ENCODE peak calls at places on chromosomes 3 and 15, in eight cellular contexts. One of them, this sample, is unnamed.

GRCh38 chr3:167941234-167941995 is 154.3 kb downstream of the GOLIM4 start:
- DNase-seq in stimulated activated CD8-positive, alpha-beta memory T cell treated with anti-CD3 and anti-CD28 coated beads, Interleukin-12 subunit alpha, Interleukin-12 subunit beta, amount 100 ng/mL, for 4 hours: no peak
- DNase-seq in mesothelial cell of epicardium: no peak
- DNase-seq in H7: no peak
- DNase-seq in D341Med: no peak
- DNase-seq in fibroblast of the conjunctiva: peak; percentile 17
- DNase-seq in left ventricle myocardium inferior: no peak
- DNase-seq in iris pigment epithelial cell: peak; percentile 79
- DNase-seq in this sample: no peak

GRCh38 chr15:45456212-45457106 is 66.1 kb downstream of the SLC30A4 start:
- DNase-seq in stimulated activated CD8-positive, alpha-beta memory T cell treated with anti-CD3 and anti-CD28 coated beads, Interleukin-12 subunit alpha, Interleukin-12 subunit beta, amount 100 ng/mL, for 4 hours: peak; percentile 22
- DNase-seq in mesothelial cell of epicardium: peak; percentile 63
- DNase-seq in H7: peak; percentile 33
- DNase-seq in D341Med: no peak
- DNase-seq in fibroblast of the conjunctiva: peak; percentile 96
- DNase-seq in left ventricle myocardium inferior: no peak
- DNase-seq in iris pigment epithelial cell: peak; percentile 100
- DNase-seq in this sample: no peak

GRCh38 chr15:91498046-91498445 is 355.5 kb upstream of the SLCO3A1 start:
- DNase-seq in stimulated activated CD8-positive, alpha-beta memory T cell treated with anti-CD3 and anti-CD28 coated beads, Interleukin-12 subunit alpha, Interleukin-12 subunit beta, amount 100 ng/mL, for 4 hours: no peak
- DNase-seq in mesothelial cell of epicardium: no peak
- DNase-seq in H7: no peak
- DNase-seq in D341Med: no peak
- DNase-seq in fibroblast of the conjunctiva: no peak
- DNase-seq in left ventricle myocardium inferior: no peak
- DNase-seq in iris pigment epithelial cell: no peak
- DNase-seq in this sample: no peak

GRCh38 chr15:74555192-74555591 is 14.2 kb downstream of the ARID3B start:
- DNase-seq in stimulated activated CD8-positive, alpha-beta memory T cell treated with anti-CD3 and anti-CD28 coated beads, Interleukin-12 subunit alpha, Interleukin-12 subunit beta, amount 100 ng/mL, for 4 hours: no peak
- DNase-seq in mesothelial cell of epicardium: no peak
- DNase-seq in H7: no peak
- DNase-seq in D341Med: no peak
- DNase-seq in fibroblast of the conjunctiva: no peak
- DNase-seq in left ventricle myocardium inferior: no peak
- DNase-seq in iris pigment epithelial cell: no peak
- DNase-seq in this sample: no peak

GRCh38 chr3:194067949-194068362 is 68.0 kb upstream of the HES1 start:
- DNase-seq in stimulated activated CD8-positive, alpha-beta memory T cell treated with anti-CD3 and anti-CD28 coated beads, Interleukin-12 subunit alpha, Interleukin-12 subunit beta, amount 100 ng/mL, for 4 hours: no peak
- DNase-seq in mesothelial cell of epicardium: no peak
- DNase-seq in H7: no peak
- DNase-seq in D341Med: no peak
- DNase-seq in fibroblast of the conjunctiva: no peak
- DNase-seq in left ventricle myocardium inferior: no peak
- DNase-seq in iris pigment epithelial cell: peak; percentile 42
- DNase-seq in this sample: no peak

GRCh38 chr3:46946856-46947544 is 29.5 kb downstream of the CCDC12 start:
- DNase-seq in stimulated activated CD8-positive, alpha-beta memory T cell treated with anti-CD3 and anti-CD28 coated beads, Interleukin-12 subunit alpha, Interleukin-12 subunit beta, amount 100 ng/mL, for 4 hours: peak; percentile 58
- DNase-seq in mesothelial cell of epicardium: no peak
- DNase-seq in H7: no peak
- DNase-seq in D341Med: no peak
- DNase-seq in fibroblast of the conjunctiva: no peak
- DNase-seq in left ventricle myocardium inferior: no peak
- DNase-seq in iris pigment epithelial cell: peak; percentile 65
- DNase-seq in this sample: no peak

GRCh38 chr3:187021748-187022402 is 91.5 kb downstream of the ST6GAL1 start:
- DNase-seq in stimulated activated CD8-positive, alpha-beta memory T cell treated with anti-CD3 and anti-CD28 coated beads, Interleukin-12 subunit alpha, Interleukin-12 subunit beta, amount 100 ng/mL, for 4 hours: no peak
- DNase-seq in mesothelial cell of epicardium: no peak
- DNase-seq in H7: no peak
- DNase-seq in D341Med: no peak
- DNase-seq in fibroblast of the conjunctiva: no peak
- DNase-seq in left ventricle myocardium inferior: no peak
- DNase-seq in iris pigment epithelial cell: no peak
- DNase-seq in this sample: no peak

GRCh38 chr3:196422976-196423781 is 9.0 kb downstream of the UBXN7 start:
- DNase-seq in stimulated activated CD8-positive, alpha-beta memory T cell treated with anti-CD3 and anti-CD28 coated beads, Interleukin-12 subunit alpha, Interleukin-12 subunit beta, amount 100 ng/mL, for 4 hours: no peak
- DNase-seq in mesothelial cell of epicardium: no peak
- DNase-seq in H7: no peak
- DNase-seq in D341Med: peak; percentile 48
- DNase-seq in fibroblast of the conjunctiva: no peak
- DNase-seq in left ventricle myocardium inferior: peak; percentile 89
- DNase-seq in iris pigment epithelial cell: peak; percentile 7
- DNase-seq in this sample: peak; percentile 91

GRCh38 chr3:62132027-62132590 is 241.2 kb downstream of the FEZF2 start:
- DNase-seq in stimulated activated CD8-positive, alpha-beta memory T cell treated with anti-CD3 and anti-CD28 coated beads, Interleukin-12 subunit alpha, Interleukin-12 subunit beta, amount 100 ng/mL, for 4 hours: no peak
- DNase-seq in mesothelial cell of epicardium: no peak
- DNase-seq in H7: no peak
- DNase-seq in D341Med: no peak
- DNase-seq in fibroblast of the conjunctiva: no peak
- DNase-seq in left ventricle myocardium inferior: no peak
- DNase-seq in iris pigment epithelial cell: no peak
- DNase-seq in this sample: no peak

GRCh38 chr3:191303596-191303995 is 25.6 kb upstream of the CCDC50 start:
- DNase-seq in stimulated activated CD8-positive, alpha-beta memory T cell treated with anti-CD3 and anti-CD28 coated beads, Interleukin-12 subunit alpha, Interleukin-12 subunit beta, amount 100 ng/mL, for 4 hours: no peak
- DNase-seq in mesothelial cell of epicardium: no peak
- DNase-seq in H7: no peak
- DNase-seq in D341Med: no peak
- DNase-seq in fibroblast of the conjunctiva: no peak
- DNase-seq in left ventricle myocardium inferior: no peak
- DNase-seq in iris pigment epithelial cell: no peak
- DNase-seq in this sample: no peak

GRCh38 chr3:90184861-90185260 is 1077.4 kb downstream of the EPHA3 start:
- DNase-seq in stimulated activated CD8-positive, alpha-beta memory T cell treated with anti-CD3 and anti-CD28 coated beads, Interleukin-12 subunit alpha, Interleukin-12 subunit beta, amount 100 ng/mL, for 4 hours: no peak
- DNase-seq in mesothelial cell of epicardium: no peak
- DNase-seq in H7: no peak
- DNase-seq in D341Med: no peak
- DNase-seq in fibroblast of the conjunctiva: no peak
- DNase-seq in left ventricle myocardium inferior: no peak
- DNase-seq in iris pigment epithelial cell: peak; percentile 41
- DNase-seq in this sample: no peak

GRCh38 chr15:39433351-39433750 is 147.5 kb upstream of the THBS1 start:
- DNase-seq in stimulated activated CD8-positive, alpha-beta memory T cell treated with anti-CD3 and anti-CD28 coated beads, Interleukin-12 subunit alpha, Interleukin-12 subunit beta, amount 100 ng/mL, for 4 hours: no peak
- DNase-seq in mesothelial cell of epicardium: no peak
- DNase-seq in H7: no peak
- DNase-seq in D341Med: no peak
- DNase-seq in fibroblast of the conjunctiva: no peak
- DNase-seq in left ventricle myocardium inferior: no peak
- DNase-seq in iris pigment epithelial cell: no peak
- DNase-seq in this sample: peak; percentile 36

GRCh38 chr3:13227315-13228165 is 154.3 kb upstream of the IQSEC1 start:
- DNase-seq in stimulated activated CD8-positive, alpha-beta memory T cell treated with anti-CD3 and anti-CD28 coated beads, Interleukin-12 subunit alpha, Interleukin-12 subunit beta, amount 100 ng/mL, for 4 hours: no peak
- DNase-seq in mesothelial cell of epicardium: no peak
- DNase-seq in H7: no peak
- DNase-seq in D341Med: no peak
- DNase-seq in fibroblast of the conjunctiva: no peak
- DNase-seq in left ventricle myocardium inferior: no peak
- DNase-seq in iris pigment epithelial cell: no peak
- DNase-seq in this sample: no peak

GRCh38 chr15:99343208-99343607 is 91.9 kb downstream of the LRRC28 start:
- DNase-seq in stimulated activated CD8-positive, alpha-beta memory T cell treated with anti-CD3 and anti-CD28 coated beads, Interleukin-12 subunit alpha, Interleukin-12 subunit beta, amount 100 ng/mL, for 4 hours: no peak
- DNase-seq in mesothelial cell of epicardium: no peak
- DNase-seq in H7: no peak
- DNase-seq in D341Med: no peak
- DNase-seq in fibroblast of the conjunctiva: no peak
- DNase-seq in left ventricle myocardium inferior: no peak
- DNase-seq in iris pigment epithelial cell: no peak
- DNase-seq in this sample: no peak

GRCh38 chr3:4856564-4856963 is 122.7 kb upstream of the BHLHE40 start:
- DNase-seq in stimulated activated CD8-positive, alpha-beta memory T cell treated with anti-CD3 and anti-CD28 coated beads, Interleukin-12 subunit alpha, Interleukin-12 subunit beta, amount 100 ng/mL, for 4 hours: no peak
- DNase-seq in mesothelial cell of epicardium: no peak
- DNase-seq in H7: no peak
- DNase-seq in D341Med: no peak
- DNase-seq in fibroblast of the conjunctiva: no peak
- DNase-seq in left ventricle myocardium inferior: no peak
- DNase-seq in iris pigment epithelial cell: no peak
- DNase-seq in this sample: no peak